ENCODE peak calls at places on chromosomes 4 and X, in six cellular contexts. Q is kidney, K is brain microvascular endothelial cell, T is hepatocyte, J is coronary artery, V is cardiac muscle cell. Z is an unnamed sample.

GRCh38 chr4:154566639-154567204 is 3.9 kb downstream of the FGB start:
- DNase-seq in Q (no peak), K (no peak), T (no peak), J (no peak), V (no peak), Z (no peak)

GRCh38 chrX:115504167-115504566 is 56.8 kb upstream of the PLS3 start:
- DNase-seq in Q (no peak), K (no peak), T (no peak), J (no peak), V (peak; percentile 12), Z (no peak)

GRCh38 chr4:85028910-85029309 is 62.4 kb upstream of the WDFY3 start:
- DNase-seq in Q (no peak), K (peak; percentile 96), T (peak; percentile 12), J (no peak), V (no peak), Z (no peak)

GRCh38 chr4:144645621-144646522 is at the start of gene HHIP:
- DNase-seq in Q (peak; percentile 83), K (peak; percentile 87), T (peak; percentile 78), J (no peak), V (peak; percentile 62), Z (peak; percentile 70)

GRCh38 chrX:80138938-80139337 is 124.4 kb downstream of the TBX22 start:
- DNase-seq in Q (no peak), K (no peak), T (no peak), J (no peak), V (no peak), Z (no peak)

GRCh38 chr4:8586246-8586645 is 6.1 kb downstream of the GPR78 start:
- DNase-seq in Q (peak; percentile 41), K (no peak), T (no peak), J (no peak), V (no peak), Z (no peak)

GRCh38 chr4:107138433-107138832 is 102.3 kb upstream of the DKK2 start:
- DNase-seq in Q (no peak), K (no peak), T (no peak), J (no peak), V (no peak), Z (no peak)

GRCh38 chr4:111228874-111229273 is 606.0 kb upstream of the PITX2 start:
- DNase-seq in Q (no peak), K (no peak), T (no peak), J (no peak), V (no peak), Z (no peak)

GRCh38 chr4:156933633-156934258 is 37.9 kb downstream of the PDGFC start:
- DNase-seq in Q (no peak), K (peak; percentile 51), T (peak; percentile 37), J (no peak), V (no peak), Z (no peak)

GRCh38 chrX:11187001-11187400 is 75.9 kb downstream of the HCCS start:
- DNase-seq in Q (no peak), K (no peak), T (no peak), J (no peak), V (peak; percentile 79), Z (no peak)

GRCh38 chrX:100643943-100644587 is at the start of gene SRPX2:
- DNase-seq in Q (no peak), K (peak; percentile 81), T (peak; percentile 74), J (no peak), V (no peak), Z (no peak)

GRCh38 chr4:17058506-17058905 is 160.1 kb upstream of the LDB2 start:
- DNase-seq in Q (no peak), K (no peak), T (no peak), J (no peak), V (no peak), Z (no peak)

GRCh38 chr4:104064650-104065577 is 345.1 kb upstream of the TACR3 start:
- DNase-seq in Q (no peak), K (peak; percentile 12), T (peak; percentile 81), J (no peak), V (peak; percentile 73), Z (peak; percentile 25)

GRCh38 chrX:155048997-155049619 is 21.8 kb downstream of the CMC4 start:
- DNase-seq in Q (no peak), K (peak; percentile 43), T (peak; percentile 54), J (no peak), V (peak; percentile 67), Z (peak; percentile 39)

GRCh38 chr4:35966558-35966957 is 277.8 kb downstream of the ARAP2 start:
- DNase-seq in Q (no peak), K (no peak), T (no peak), J (no peak), V (no peak), Z (no peak)

GRCh38 chr4:81595287-81595686 is 123.6 kb upstream of the RASGEF1B start:
- DNase-seq in Q (no peak), K (no peak), T (no peak), J (no peak), V (no peak), Z (no peak)

GRCh38 chr4:139619644-139620043 is 46.0 kb upstream of the MGST2 start:
- DNase-seq in Q (no peak), K (peak; percentile 24), T (peak; percentile 54), J (no peak), V (peak; percentile 23), Z (no peak)

GRCh38 chr4:166895771-166896170 is 338.5 kb downstream of the SPOCK3 start:
- DNase-seq in Q (no peak), K (no peak), T (no peak), J (no peak), V (no peak), Z (no peak)

GRCh38 chr4:78056265-78057129 is 626 bp upstream of the FRAS1 start:
- DNase-seq in Q (peak; percentile 81), K (peak; percentile 63), T (peak; percentile 90), J (peak; percentile 77), V (peak; percentile 94), Z (peak; percentile 75)

GRCh38 chr4:152970102-152970820 is 34.1 kb downstream of the FHDC1 start:
- DNase-seq in Q (no peak), K (no peak), T (no peak), J (no peak), V (no peak), Z (no peak)

GRCh38 chrX:141903400-141904155 is at the start of gene MAGEC1:
- DNase-seq in Q (no peak), K (no peak), T (no peak), J (no peak), V (no peak), Z (peak; percentile 12)

GRCh38 chr4:137794779-137795178 is 262.5 kb upstream of the PCDH18 start:
- DNase-seq in Q (no peak), K (no peak), T (no peak), J (no peak), V (no peak), Z (no peak)

GRCh38 chrX:23493941-23494374 is 159.3 kb downstream of the PTCHD1 start:
- DNase-seq in Q (no peak), K (peak; percentile 25), T (no peak), J (no peak), V (no peak), Z (no peak)

GRCh38 chrX:139559383-139560042 is 29.0 kb downstream of the F9 start:
- DNase-seq in Q (no peak), K (peak; percentile 16), T (peak; percentile 71), J (no peak), V (peak; percentile 69), Z (peak; percentile 20)
- TF ChIP-seq CTCF in Q (peak; percentile 52), K (peak; percentile 51), T (peak; percentile 61), J (no peak), V (peak; percentile 34), Z (peak; percentile 66)

GRCh38 chrX:34653811-34654210 is 3.3 kb downstream of the TMEM47 start:
- DNase-seq in Q (no peak), K (no peak), T (no peak), J (no peak), V (peak; percentile 9), Z (no peak)
- H3K4me3 ChIP-seq in Q (peak overlapping the region; percentile 71), K (no peak overlapping the region), T (peak overlapping the region; percentile 74), J (peak overlapping the region; percentile 84), V (peak overlapping the region; percentile 77), Z (no peak overlapping the region)

GRCh38 chr4:80071643-80072606 is 1.1 kb downstream of the ANTXR2 start:
- DNase-seq in Q (peak; percentile 82), K (peak; percentile 25), T (peak; percentile 49), J (peak; percentile 80), V (peak; percentile 67), Z (no peak)
- H3K27ac ChIP-seq in Q (peak overlapping the region; percentile 87), K (peak overlapping the region; percentile 93), T (peak overlapping the region; percentile 97), J (peak overlapping the region; percentile 98), V (peak overlapping the region; percentile 94), Z (peak overlapping the region; percentile 92)

GRCh38 chrX:153704021-153704526 is 16.3 kb downstream of the SLC6A8 start:
- DNase-seq in Q (peak; percentile 78), K (no peak), T (no peak), J (no peak), V (no peak), Z (no peak)

GRCh38 chrX:153706799-153707198 is 17.4 kb downstream of the BCAP31 start:
- DNase-seq in Q (peak; percentile 33), K (no peak), T (no peak), J (no peak), V (no peak), Z (no peak)

GRCh38 chrX:153707406-153707805 is 16.8 kb downstream of the BCAP31 start:
- DNase-seq in Q (peak; percentile 66), K (no peak), T (no peak), J (peak; percentile 53), V (no peak), Z (no peak)

GRCh38 chrX:153709726-153710674 is 14.2 kb downstream of the BCAP31 start:
- DNase-seq in Q (peak; percentile 66), K (no peak), T (no peak), J (no peak), V (no peak), Z (no peak)

DNA sequence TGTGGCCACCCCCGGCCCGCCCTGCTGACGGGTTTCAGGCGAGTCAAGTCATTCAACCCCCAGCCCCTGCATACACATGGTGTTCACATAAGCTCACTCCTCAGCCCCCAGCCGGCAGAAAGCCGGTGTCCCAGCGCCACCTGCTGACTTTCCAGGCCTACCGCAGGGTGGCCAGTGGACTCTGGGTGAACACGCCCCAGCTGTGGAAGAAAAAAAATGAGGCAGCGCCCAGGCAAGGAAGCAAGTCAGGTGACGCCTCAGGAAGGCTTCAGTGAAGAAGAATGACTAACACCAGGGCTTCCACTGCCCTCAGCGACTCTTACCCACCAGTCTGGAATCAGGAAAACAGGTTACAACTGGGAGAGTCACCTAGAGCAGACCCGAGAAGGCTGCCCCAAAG is 15.8 kb downstream of the BCAP31 start:
- DNase-seq in Q (peak; percentile 86), K (peak; percentile 76), T (peak; percentile 84), J (peak; percentile 80), V (peak; percentile 70), Z (peak; percentile 83)
- TF ChIP-seq CTCF in Q (peak; percentile 54), K (peak; percentile 79), T (peak; percentile 67), J (peak; percentile 45), V (peak; percentile 61), Z (peak; percentile 70)

DNA sequence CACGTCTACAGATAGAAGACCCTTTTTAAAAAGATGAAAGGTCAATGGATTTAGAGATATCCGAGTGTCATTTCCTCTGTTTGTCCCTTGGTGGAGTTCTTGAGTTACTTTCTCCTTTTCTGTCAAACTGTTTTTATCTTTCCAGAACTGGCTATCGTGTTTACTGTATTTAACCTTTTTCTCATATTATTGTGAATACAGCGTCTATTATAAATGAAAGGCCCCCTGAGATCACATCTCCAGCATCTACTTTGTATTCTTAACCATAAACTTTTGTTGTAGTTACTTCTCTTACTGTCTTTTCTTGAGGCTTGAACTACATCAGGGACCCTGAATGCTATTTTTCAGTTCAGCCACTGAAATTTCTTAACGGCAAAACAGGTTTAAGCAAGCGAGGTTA is 4.0 kb upstream of the PCDH7 start:
- DNase-seq in Q (no peak), K (no peak), T (peak; percentile 40), J (no peak), V (peak; percentile 60), Z (peak; percentile 40)
- H3K4me3 ChIP-seq in Q (peak overlapping the region; percentile 42), K (peak overlapping the region; percentile 73), T (peak overlapping the region; percentile 35), J (peak overlapping the region; percentile 91), V (peak overlapping the region; percentile 92), Z (peak overlapping the region; percentile 21)

GRCh38 chr4:86972997-86973396 is 38.2 kb downstream of the AFF1 start:
- DNase-seq in Q (no peak), K (no peak), T (peak; percentile 26), J (no peak), V (peak; percentile 19), Z (no peak)
- H3K27ac ChIP-seq in Q (peak overlapping the region; percentile 32), K (no peak overlapping the region), T (peak overlapping the region; percentile 2), J (no peak overlapping the region), V (peak overlapping the region; percentile 66), Z (no peak overlapping the region)